ENCODE peak calls at places on chromosome 22, in five cellular contexts. L is uterus, F is psoas muscle, X is GM23338, V is left lung. O is an unnamed sample.

GRCh38 chr22:22521631-22522030 is 1.6 kb upstream of the ZNF280A start:
- DNase-seq in L (no peak), F (no peak), X (no peak), V (no peak), O (no peak)

GRCh38 chr22:26615149-26615548 is 2.7 kb downstream of the CRYBB1 start:
- DNase-seq in L (no peak), F (no peak), X (no peak), V (no peak), O (no peak)

GRCh38 chr22:27474711-27475547 is 326.6 kb downstream of the MN1 start:
- DNase-seq in L (peak; percentile 24), F (no peak), X (peak; percentile 88), V (no peak), O (peak; percentile 100)

GRCh38 chr22:47713880-47714452 is 951.5 kb downstream of the TBC1D22A start:
- DNase-seq in L (no peak), F (no peak), X (no peak), V (no peak), O (no peak)

GRCh38 chr22:22375586-22376351 is 131.2 kb downstream of the VPREB1 start:
- DNase-seq in L (no peak), F (no peak), X (no peak), V (no peak), O (no peak)

GRCh38 chr22:47130883-47131610 is 368.6 kb downstream of the TBC1D22A start:
- DNase-seq in L (no peak), F (no peak), X (no peak), V (no peak), O (no peak)

GRCh38 chr22:40263191-40263590 is 83.1 kb upstream of the ADSL start:
- DNase-seq in L (no peak), F (no peak), X (no peak), V (no peak), O (no peak)

GRCh38 chr22:27133951-27134664 is 476.7 kb downstream of the MIAT start:
- DNase-seq in L (peak; percentile 46), F (peak; percentile 57), X (no peak), V (peak; percentile 56), O (peak; percentile 95)

GRCh38 chr22:43234299-43234988 is 47.5 kb upstream of the TTLL12 start:
- DNase-seq in L (no peak), F (no peak), X (no peak), V (no peak), O (no peak)

GRCh38 chr22:47449508-47450270 is 687.2 kb downstream of the TBC1D22A start:
- DNase-seq in L (no peak), F (no peak), X (no peak), V (no peak), O (no peak)

GRCh38 chr22:44671742-44672141 is 30.3 kb upstream of the PRR5 start:
- DNase-seq in L (no peak), F (no peak), X (no peak), V (no peak), O (peak; percentile 31)

GRCh38 chr22:44622147-44622427 is 79.9 kb upstream of the PRR5 start:
- DNase-seq in L (no peak), F (no peak), X (no peak), V (no peak), O (no peak)

GRCh38 chr22:41449321-41449720 is 2.7 kb upstream of the TOB2 start:
- DNase-seq in L (no peak), F (no peak), X (no peak), V (no peak), O (peak; percentile 49)

GRCh38 chr22:42249831-42250230 is 20.6 kb downstream of the TCF20 start:
- DNase-seq in L (no peak), F (no peak), X (no peak), V (no peak), O (no peak)

GRCh38 chr22:41746563-41747400 is 47.5 kb downstream of the MEI1 start:
- DNase-seq in L (peak; percentile 46), F (peak; percentile 59), X (peak; percentile 93), V (peak; percentile 75), O (peak; percentile 74)

GRCh38 chr22:38186429-38186828 is 4.8 kb upstream of the PLA2G6 start:
- DNase-seq in L (no peak), F (no peak), X (no peak), V (no peak), O (no peak)

GRCh38 chr22:30238136-30238535 is 8.4 kb downstream of the LIF start:
- DNase-seq in L (no peak), F (no peak), X (no peak), V (no peak), O (no peak)

GRCh38 chr22:22410121-22410520 is 98.4 kb downstream of the ZNF280B start:
- DNase-seq in L (no peak), F (no peak), X (no peak), V (no peak), O (no peak)

GRCh38 chr22:45918455-45919370 is 58.2 kb downstream of the WNT7B start:
- DNase-seq in L (no peak), F (no peak), X (no peak), V (peak; percentile 47), O (no peak)

GRCh38 chr22:29300467-29300806 is 6.0 kb upstream of the GAS2L1 start:
- DNase-seq in L (no peak), F (no peak), X (no peak), V (no peak), O (no peak)

GRCh38 chr22:41841085-41841712 is 8.3 kb downstream of the SREBF2 start:
- DNase-seq in L (no peak), F (no peak), X (no peak), V (no peak), O (no peak)

GRCh38 chr22:30969532-30970355 is 679 bp downstream of the TUG1 start:
- DNase-seq in L (no peak), F (no peak), X (peak; percentile 59), V (peak; percentile 52), O (no peak)

GRCh38 chr22:22179858-22180257 is 64.7 kb upstream of the VPREB1 start:
- DNase-seq in L (no peak), F (no peak), X (no peak), V (no peak), O (no peak)

GRCh38 chr22:46845281-46846153 is 83.1 kb downstream of the TBC1D22A start:
- DNase-seq in L (no peak), F (no peak), X (no peak), V (no peak), O (no peak)

GRCh38 chr22:31106651-31107205 is 640 bp downstream of the SELENOM start:
- DNase-seq in L (peak; percentile 43), F (no peak), X (peak; percentile 39), V (no peak), O (no peak)

GRCh38 chr22:25970996-25971811 is 198.1 kb upstream of the SEZ6L start:
- DNase-seq in L (no peak), F (no peak), X (peak; percentile 77), V (no peak), O (no peak)

GRCh38 chr22:33844273-33844672 is 76.0 kb downstream of the LARGE1 start:
- DNase-seq in L (no peak), F (no peak), X (peak; percentile 66), V (no peak), O (no peak)
- H3K27ac ChIP-seq in L (no peak overlapping the region), F (no peak overlapping the region), X (peak overlapping the region; percentile 16), V (no peak overlapping the region), O (no peak overlapping the region)

DNA sequence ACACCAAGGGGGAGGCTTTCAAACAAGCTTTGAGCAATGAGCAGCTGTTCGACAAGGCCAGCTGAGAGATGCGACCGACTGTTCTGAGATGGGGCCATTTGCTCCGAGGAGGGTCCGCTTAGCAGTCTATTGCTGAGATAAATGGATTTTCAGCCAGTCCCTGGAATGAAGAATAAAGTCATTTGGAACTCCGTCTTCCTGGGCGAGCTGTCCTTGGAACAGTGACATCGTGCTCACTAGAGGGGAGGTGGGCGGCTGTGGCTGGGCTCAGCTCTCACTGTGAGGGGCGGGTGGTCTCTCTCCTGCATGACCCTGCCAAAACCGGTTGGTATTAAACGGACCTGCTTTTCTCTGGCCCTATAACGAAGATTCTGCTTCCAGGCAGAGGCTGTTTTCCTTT is 537.4 kb downstream of the BRD1 start:
- DNase-seq in L (no peak), F (no peak), X (no peak), V (peak; percentile 5), O (no peak)
- H3K27me3 ChIP-seq in L (no peaks in the 10 kb centered on the region), F (no peaks in the 10 kb centered on the region), X (no peaks in the 10 kb centered on the region), V (peaks cover 73% of the 10 kb centered on the region), O (no peaks in the 10 kb centered on the region)

DNA sequence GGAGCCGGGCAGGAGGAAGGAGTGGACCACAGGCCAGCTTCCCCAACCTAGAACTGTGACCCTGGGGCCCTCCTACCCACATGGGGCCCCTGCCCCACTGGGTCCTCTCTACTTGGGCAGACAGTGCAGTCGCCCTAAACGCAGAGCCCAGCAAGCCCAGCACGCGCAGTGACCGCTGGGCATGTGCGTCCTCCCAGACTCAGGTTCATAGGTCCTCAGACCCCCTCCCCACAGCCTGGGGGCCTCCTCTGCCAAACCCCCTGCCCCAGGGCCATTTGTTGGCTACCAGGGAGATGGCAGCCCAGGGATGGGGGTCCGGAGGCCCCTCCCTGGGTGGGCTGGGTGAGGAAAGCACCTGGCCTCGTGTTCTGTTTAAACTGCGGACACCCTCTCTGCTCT is 23.9 kb downstream of the RTN4R start:
- DNase-seq in L (no peak), F (no peak), X (no peak), V (no peak), O (no peak)
- H3K27ac ChIP-seq in L (no peak overlapping the region), F (no peak overlapping the region), X (no peak overlapping the region), V (peak overlapping the region; percentile 5), O (no peak overlapping the region)

GRCh38 chr22:36565152-36565507 is 36.2 kb upstream of the EIF3D start:
- DNase-seq in L (no peak), F (no peak), X (no peak), V (no peak), O (no peak)
- H3K27me3 ChIP-seq in L (peaks cover 6% of the 10 kb centered on the region), F (no peaks in the 10 kb centered on the region), X (no peaks in the 10 kb centered on the region), V (peaks cover 81% of the 10 kb centered on the region), O (no peaks in the 10 kb centered on the region)

GRCh38 chr22:19109198-19110063 is 12.8 kb downstream of the DGCR2 start:
- DNase-seq in L (no peak), F (no peak), X (no peak), V (peak; percentile 63), O (peak; percentile 68)
- H3K27ac ChIP-seq in L (no peak overlapping the region), F (peak overlapping the region; percentile 76), X (peak overlapping the region; percentile 47), V (peak overlapping the region; percentile 93), O (peak overlapping the region; percentile 47)